ENCODE peak calls at places on chromosomes 5 and 9, in six cellular contexts. O, D, V, Q, C and K are unnamed samples.

GRCh38 chr5:131795879-131796792 is 681 bp downstream of the FNIP1 start:
- DNase-seq in V (peak), C (peak), O (peak), Q (peak), D (peak), K (peak)

GRCh38 chr5:181047288-181047687 is 7.2 kb downstream of the BTNL9 start:
- DNase-seq in Q (no peak), C (no peak), D (no peak), O (no peak), V (no peak), K (no peak)

GRCh38 chr5:149160291-149160787 is 19.0 kb downstream of the ABLIM3 start:
- DNase-seq in O (no peak), D (no peak), V (no peak), C (no peak), Q (no peak), K (no peak)

GRCh38 chr5:107272509-107272908 is 398.2 kb downstream of the EFNA5 start:
- DNase-seq in O (no peak), C (no peak), D (no peak), Q (no peak), V (no peak), K (no peak)

GRCh38 chr5:1468247-1468612 is 23.0 kb upstream of the SLC6A3 start:
- DNase-seq in O (no peak), C (peak), Q (no peak), D (peak), V (peak), K (no peak)

GRCh38 chr5:54257366-54258118 is 52.8 kb downstream of the ARL15 start:
- DNase-seq in D (no peak), C (no peak), V (no peak), O (no peak), Q (no peak), K (no peak)

GRCh38 chr5:149355688-149356087 is 2.2 kb upstream of the PCYOX1L start:
- DNase-seq in C (no peak), O (no peak), D (no peak), V (no peak), Q (no peak), K (no peak)

GRCh38 chr9:14127656-14128055 is 186.3 kb downstream of the NFIB start:
- DNase-seq in O (no peak), V (no peak), C (no peak), D (no peak), Q (no peak), K (no peak)

GRCh38 chr5:167061695-167062094 is 1229.8 kb upstream of the WWC1 start:
- DNase-seq in C (no peak), O (no peak), V (no peak), Q (no peak), D (no peak), K (no peak)

GRCh38 chr5:139806111-139806510 is 10.5 kb downstream of the PSD2 start:
- DNase-seq in Q (no peak), C (no peak), O (no peak), V (no peak), D (no peak), K (peak)

GRCh38 chr9:35748239-35748857 is 680 bp downstream of the GBA2 start:
- DNase-seq in D (no peak), C (no peak), O (no peak), V (no peak), Q (no peak), K (peak)

DNA sequence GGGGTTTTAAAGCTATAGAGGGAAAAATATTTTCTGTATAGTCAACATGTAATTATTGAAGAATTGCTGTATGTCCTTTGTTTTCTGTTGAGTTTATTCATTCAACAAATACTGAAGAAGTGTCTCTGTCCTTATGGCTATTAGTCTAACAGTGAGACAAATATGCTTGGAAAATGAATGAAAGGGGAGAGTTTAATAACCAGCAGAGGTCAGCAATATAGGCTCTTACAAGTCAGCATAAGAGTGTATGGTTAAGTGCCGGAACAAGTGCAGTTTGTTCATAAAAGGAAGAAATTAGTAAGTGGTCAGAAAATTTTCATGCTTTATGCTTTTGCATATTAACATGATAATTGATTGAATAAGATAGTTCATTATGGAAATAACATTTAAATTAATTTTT is 3.6 kb downstream of the SCAMP1 start:
- DNase-seq in C (no peak), D (no peak), V (no peak), Q (no peak), O (no peak), K (no peak)
- TF ChIP-seq CTCF in C (no peak), D (no peak), V (peak), Q (peak), O (no peak), K (no peak)

GRCh38 chr5:57157666-57158065 is 16.2 kb upstream of the GPBP1 start:
- DNase-seq in O (no peak), C (no peak), Q (no peak), D (no peak), V (no peak), K (no peak)

GRCh38 chr5:57155033-57155432 is 18.8 kb upstream of the GPBP1 start:
- DNase-seq in Q (no peak), O (no peak), D (no peak), C (no peak), V (no peak), K (no peak)

GRCh38 chr5:57157191-57157590 is 16.7 kb upstream of the GPBP1 start:
- DNase-seq in D (no peak), C (no peak), V (no peak), Q (peak), O (no peak), K (no peak)
- TF ChIP-seq CTCF in D (no peak), C (no peak), V (no peak), Q (no peak), O (no peak), K (no peak)

DNA sequence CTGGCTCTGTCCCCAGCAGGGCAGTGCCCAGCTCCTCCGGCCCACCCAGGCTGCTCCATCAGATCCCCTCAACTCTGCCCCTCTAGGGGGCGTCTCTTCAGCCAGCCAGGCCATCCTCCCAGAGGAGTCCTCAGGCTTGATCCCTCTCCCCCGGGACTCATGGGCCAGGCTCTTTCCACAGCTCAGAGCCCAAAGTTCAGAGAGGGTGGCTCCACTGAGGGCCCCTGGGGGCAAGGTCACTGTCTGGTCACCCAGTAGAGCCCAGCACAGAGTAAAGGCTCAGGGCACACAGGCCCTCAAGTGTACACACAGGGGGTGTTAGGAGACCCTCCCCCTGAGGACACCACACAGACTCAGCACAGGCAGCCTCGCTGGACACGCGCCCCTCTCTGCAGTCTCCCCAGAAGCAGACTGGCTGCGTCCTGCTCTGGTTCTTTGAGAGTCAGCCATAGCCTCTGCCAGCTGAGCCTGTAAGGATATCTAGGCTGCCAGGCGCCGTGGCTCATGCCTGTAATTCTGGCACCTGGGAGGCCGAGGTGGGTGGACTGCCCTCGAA is 64.8 kb downstream of the PAX5 start:
- DNase-seq in C (no peak), O (no peak), Q (no peak), D (no peak), V (no peak), K (no peak)
- TF ChIP-seq CTCF in C (no peak), O (no peak), Q (peak), D (peak), V (no peak), K (no peak)

GRCh38 chr5:134490925-134491271 is 34.6 kb upstream of the JADE2 start:
- DNase-seq in D (no peak), V (no peak), Q (no peak), C (no peak), O (no peak), K (no peak)

GRCh38 chr5:134491841-134492442 is 33.5 kb upstream of the JADE2 start:
- DNase-seq in D (no peak), O (no peak), C (no peak), Q (no peak), V (no peak), K (no peak)

GRCh38 chr5:134489227-134489944 is 36.1 kb upstream of the JADE2 start:
- DNase-seq in D (no peak), Q (no peak), O (no peak), V (no peak), C (no peak), K (no peak)

GRCh38 chr5:134492568-134492967 is 32.9 kb upstream of the JADE2 start:
- DNase-seq in Q (no peak), D (no peak), O (no peak), C (no peak), V (no peak), K (no peak)

DNA sequence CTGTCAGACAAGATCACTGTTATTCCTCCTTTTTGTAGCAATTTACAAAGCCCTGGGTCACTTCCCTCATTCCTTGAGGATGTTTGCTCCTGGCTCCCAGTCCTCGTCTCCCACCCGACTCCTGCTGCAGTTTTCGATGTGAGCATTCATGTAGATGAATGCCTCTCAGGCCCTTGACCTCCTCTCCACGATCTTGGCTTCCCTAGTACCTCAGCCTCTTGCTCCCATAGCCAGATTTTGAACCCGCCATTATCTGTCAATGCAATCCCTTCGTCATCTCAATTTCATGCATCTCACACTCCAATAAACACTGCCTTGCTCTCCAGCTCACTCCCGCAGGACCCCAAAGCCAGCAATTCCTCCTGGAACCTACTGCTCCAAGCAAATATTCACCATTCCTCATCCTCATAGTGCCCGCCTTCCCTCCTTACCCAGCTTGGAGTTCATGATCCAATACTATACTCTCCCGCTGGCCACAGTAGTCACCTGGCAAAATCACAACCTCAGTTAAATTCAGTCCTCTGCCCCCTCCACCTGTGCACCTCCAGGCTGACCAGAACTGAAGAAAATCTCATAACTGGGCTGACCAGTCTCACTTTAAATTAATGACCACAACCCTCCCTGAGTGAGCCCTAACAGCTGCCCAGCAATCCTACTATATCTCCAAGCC is 35.1 kb upstream of the JADE2 start:
- DNase-seq in Q (no peak), V (no peak), C (no peak), O (no peak), D (no peak), K (no peak)
- TF ChIP-seq CTCF in Q (no peak), V (no peak), C (no peak), O (no peak), D (no peak), K (no peak)

GRCh38 chr5:9166202-9167147 is 379.4 kb downstream of the SEMA5A start:
- DNase-seq in C (no peak), V (no peak), D (no peak), Q (no peak), O (no peak), K (no peak)
- TF ChIP-seq CTCF in C (no peak), V (no peak), D (no peak), Q (peak), O (no peak), K (no peak)

GRCh38 chr5:35246411-35246810 is 16.1 kb upstream of the PRLR start:
- DNase-seq in C (no peak), D (no peak), O (no peak), Q (no peak), V (peak), K (no peak)
- TF ChIP-seq CTCF in C (no peak), D (no peak), O (no peak), Q (peak), V (peak), K (no peak)

GRCh38 chr5:57696906-57697590 is 214.4 kb upstream of the ACTBL2 start:
- DNase-seq in D (no peak), O (no peak), C (no peak), Q (no peak), V (no peak), K (no peak)

GRCh38 chr5:57695179-57695578 is 212.6 kb upstream of the ACTBL2 start:
- DNase-seq in Q (no peak), V (no peak), C (no peak), O (no peak), D (no peak), K (no peak)

GRCh38 chr5:57693488-57694305 is 211.1 kb upstream of the ACTBL2 start:
- DNase-seq in V (no peak), O (no peak), D (no peak), Q (no peak), C (no peak), K (no peak)

GRCh38 chr5:57698785-57699184 is 216.2 kb upstream of the ACTBL2 start:
- DNase-seq in Q (no peak), V (peak), C (no peak), D (no peak), O (no peak), K (no peak)

GRCh38 chr5:57696005-57696755 is 213.6 kb upstream of the ACTBL2 start:
- DNase-seq in O (no peak), D (no peak), C (no peak), Q (no peak), V (no peak), K (no peak)
- TF ChIP-seq CTCF in O (no peak), D (no peak), C (no peak), Q (no peak), V (no peak), K (no peak)